ENCODE peak calls at places on chromosomes 7 and 10, in four cellular contexts. Y, O, P and R are unnamed samples.

GRCh38 chr7:93879356-93879755 is 11.2 kb downstream of the TFPI2 start:
- DNase-seq in Y (no peak), O (no peak), P (no peak), R (no peak)

GRCh38 chr7:143396182-143396581 is 12.5 kb downstream of the EPHA1 start:
- DNase-seq in Y (no peak), P (no peak), O (no peak), R (no peak)

GRCh38 chr7:72435913-72436480 is 23.9 kb upstream of the CALN1 start:
- DNase-seq in O (no peak), P (no peak), Y (no peak), R (no peak)

GRCh38 chr10:44069573-44069972 is 315.3 kb downstream of the CXCL12 start:
- DNase-seq in P (peak), O (no peak), Y (peak), R (no peak)

GRCh38 chr7:33906697-33907096 is 1.4 kb downstream of the BMPER start:
- DNase-seq in Y (no peak), P (no peak), O (no peak), R (no peak)

GRCh38 chr7:155549226-155549625 is 2.9 kb upstream of the CNPY1 start:
- DNase-seq in P (no peak), Y (no peak), O (no peak), R (no peak)

GRCh38 chr10:10045765-10046028 is 972.0 kb upstream of the CELF2 start:
- DNase-seq in Y (no peak), O (no peak), P (no peak), R (no peak)

GRCh38 chr10:49243610-49244283 is 55.2 kb upstream of the C10orf71 start:
- DNase-seq in O (no peak), P (no peak), Y (no peak), R (no peak)

GRCh38 chr7:32453286-32454011 is 36.7 kb downstream of the LSM5 start:
- DNase-seq in P (no peak), Y (no peak), O (no peak), R (no peak)

GRCh38 chr10:69703766-69704191 is 73.7 kb downstream of the FAM241B start:
- DNase-seq in Y (peak), P (peak), O (peak), R (peak)

GRCh38 chr10:124521429-124521871 is 59.8 kb downstream of the LHPP start:
- DNase-seq in P (no peak), Y (no peak), O (no peak), R (no peak)

DNA sequence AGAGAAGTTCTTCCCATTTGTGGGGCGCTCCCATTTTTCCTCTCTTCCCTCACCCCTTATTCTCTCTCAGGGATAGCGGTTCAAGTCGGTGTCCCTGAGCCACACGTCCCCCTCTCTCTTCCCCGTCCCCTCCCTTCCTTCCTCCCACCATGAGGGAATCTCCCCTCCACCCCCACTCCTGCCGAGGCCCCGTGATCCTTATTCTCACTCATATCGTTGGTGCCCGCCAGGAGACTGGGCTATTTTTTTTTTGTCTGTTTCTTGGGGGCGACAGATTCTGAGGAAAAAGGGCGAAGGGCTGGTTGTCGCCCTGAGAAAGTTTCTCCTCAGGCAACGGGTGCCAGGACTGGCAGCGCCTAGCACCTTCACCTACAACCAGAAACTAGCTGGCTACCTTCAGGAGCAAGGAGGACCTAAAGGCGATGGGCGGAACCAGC is 723 bp downstream of the ZCWPW1 start:
- DNase-seq in O (no peak), Y (no peak), P (no peak), R (no peak)
- H3K4me3 ChIP-seq in O (peak), Y (peak), P (peak), R (peak)

GRCh38 chr7:44490351-44491200 is at the start of gene NUDCD3:
- DNase-seq in P (peak), Y (peak), O (peak), R (peak)
- TF ChIP-seq CTCF in P (no peak), Y (peak), O (peak), R (peak)

GRCh38 chr10:29735628-29736324 is 101.0 kb upstream of the SVIL start:
- DNase-seq in Y (peak), P (peak), O (no peak), R (peak)
- H3K4me3 ChIP-seq in Y (peak), P (peak), O (peak), R (peak)

DNA sequence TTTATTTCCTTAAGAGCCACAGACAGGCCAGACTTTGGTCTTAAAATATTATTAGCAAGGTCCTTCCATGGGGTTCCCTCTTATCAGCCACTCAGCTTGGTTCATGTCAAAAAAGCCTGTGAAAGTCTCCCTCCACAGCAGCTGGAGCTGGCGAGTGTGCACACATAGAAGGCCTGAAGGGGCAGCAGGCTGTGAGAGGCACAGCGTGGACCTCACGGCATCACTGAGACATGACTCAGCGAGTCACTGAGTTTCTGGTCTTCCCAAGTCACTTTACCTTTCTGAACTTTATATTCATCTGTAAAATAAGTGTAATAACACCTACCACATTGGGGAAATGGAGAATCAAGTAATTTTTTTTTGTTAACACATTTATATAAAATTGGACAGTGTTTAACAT is 8.7 kb downstream of the TAF3 start:
- DNase-seq in Y (peak), P (peak), O (no peak), R (no peak)
- TF ChIP-seq CTCF in Y (no peak), P (peak), O (peak), R (no peak)